ENCODE peak calls at places on chromosome 2, in ten cellular contexts. V is epithelial cell of esophagus, B is HCT116, T is bronchial epithelial cell, O is choroid plexus epithelial cell, N is chondrocyte, E is esophagus squamous epithelium, H is neural crest cell, K is Calu3, D is prostate gland. R is an unnamed sample.

GRCh38 chr2:68740184-68740914 is 5.7 kb downstream of the ARHGAP25 start:
- DNase-seq in H (no peak), D (no peak), V (peak; percentile 62), T (peak; percentile 87), E (no peak), B (no peak), K (no peak), N (no peak), O (peak; percentile 74), R (no peak)

GRCh38 chr2:233147136-233147828 is 87.1 kb downstream of the INPP5D start:
- DNase-seq in D (no peak), H (no peak), T (no peak), B (no peak), O (no peak), V (no peak), E (no peak), N (no peak), K (no peak), R (no peak)

GRCh38 chr2:234374671-234375245 is 122.1 kb downstream of the ARL4C start:
- DNase-seq in O (no peak), V (no peak), E (no peak), B (no peak), T (no peak), H (no peak), K (no peak), N (no peak), D (no peak), R (peak; percentile 46)

GRCh38 chr2:22952671-22953070 is 432.3 kb upstream of the KLHL29 start:
- DNase-seq in D (no peak), N (no peak), O (no peak), H (no peak), K (no peak), T (no peak), B (no peak), V (no peak), E (no peak), R (no peak)

GRCh38 chr2:148893906-148894305 is 18.9 kb downstream of the KIF5C start:
- DNase-seq in O (no peak), D (no peak), V (no peak), E (no peak), H (no peak), K (no peak), N (no peak), T (no peak), B (no peak), R (no peak)

GRCh38 chr2:143759455-143759854 is 630.2 kb downstream of the ARHGAP15 start:
- DNase-seq in O (no peak), D (no peak), V (no peak), E (no peak), N (no peak), B (no peak), T (no peak), K (peak; percentile 8), H (no peak), R (no peak)

GRCh38 chr2:46034535-46034934 is 262.7 kb upstream of the EPAS1 start:
- DNase-seq in B (no peak), E (no peak), V (no peak), K (peak; percentile 36), T (no peak), N (no peak), H (no peak), D (no peak), O (peak; percentile 31), R (no peak)

GRCh38 chr2:166126014-166126639 is 1.7 kb downstream of the SCN1A start:
- DNase-seq in T (no peak), V (peak; percentile 57), O (peak; percentile 52), E (no peak), D (no peak), B (no peak), K (no peak), N (no peak), H (no peak), R (no peak)

GRCh38 chr2:122663737-122664136 is 908.3 kb downstream of the TSN start:
- DNase-seq in O (no peak), H (no peak), D (no peak), E (no peak), B (no peak), K (no peak), N (no peak), V (no peak), T (no peak), R (no peak)

GRCh38 chr2:206422493-206422892 is 20.8 kb upstream of the ADAM23 start:
- DNase-seq in D (no peak), O (peak; percentile 81), E (no peak), V (no peak), H (no peak), T (no peak), N (no peak), K (no peak), B (no peak), R (no peak)

GRCh38 chr2:144201126-144201525 is 318.8 kb downstream of the ZEB2 start:
- DNase-seq in D (no peak), H (no peak), K (no peak), O (no peak), V (peak; percentile 68), N (no peak), B (no peak), E (no peak), T (no peak), R (no peak)

GRCh38 chr2:237618449-237618848 is 8.9 kb upstream of the LRRFIP1 start:
- DNase-seq in N (no peak), B (no peak), V (peak; percentile 49), D (no peak), O (no peak), T (peak; percentile 55), K (no peak), E (no peak), H (no peak), R (no peak)

GRCh38 chr2:160322320-160322719 is 122.2 kb upstream of the ITGB6 start:
- DNase-seq in H (no peak), B (no peak), V (no peak), O (no peak), T (no peak), E (no peak), D (no peak), K (no peak), N (no peak), R (no peak)

GRCh38 chr2:159640176-159640575 is 23.8 kb upstream of the BAZ2B start:
- DNase-seq in V (no peak), N (no peak), T (peak; percentile 25), O (peak; percentile 9), K (no peak), H (no peak), E (no peak), B (no peak), D (no peak), R (no peak)

GRCh38 chr2:58594175-58594574 is 353.1 kb upstream of the FANCL start:
- DNase-seq in O (peak; percentile 12), E (no peak), T (no peak), D (no peak), V (peak; percentile 12), N (no peak), K (peak; percentile 49), H (no peak), B (peak; percentile 28), R (peak; percentile 60)
- TF ChIP-seq CTCF in O (peak; percentile 34), E (no peak), T (no peak), D (no peak), V (no peak), N (peak; percentile 31), K (no peak), H (peak; percentile 39), B (peak; percentile 65), R (peak; percentile 68)

DNA sequence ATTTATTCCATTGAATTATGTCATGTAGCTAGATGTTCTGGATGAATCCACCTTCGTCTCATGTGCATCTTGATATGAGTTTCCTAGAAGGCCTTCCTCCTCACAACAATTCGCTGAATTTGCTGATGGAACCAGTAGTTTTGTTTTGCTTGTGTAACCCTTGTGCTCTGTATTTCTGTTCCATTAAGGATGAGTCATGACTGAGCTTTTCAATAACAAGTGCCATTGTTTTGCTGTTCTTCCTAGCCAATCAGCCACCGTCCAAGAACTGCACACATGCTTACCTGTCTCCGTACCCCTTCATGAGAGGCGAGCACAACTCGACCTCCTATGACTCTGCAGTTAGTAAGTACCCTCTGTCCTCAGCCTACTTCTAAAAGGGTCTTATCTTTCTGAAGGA is 2.3 kb downstream of the TMEM182 start:
- DNase-seq in D (no peak), K (no peak), B (no peak), V (peak; percentile 15), T (peak; percentile 11), H (no peak), N (no peak), O (peak; percentile 63), E (no peak), R (no peak)
- TF ChIP-seq CTCF in D (no peak), K (no peak), B (no peak), V (no peak), T (no peak), H (no peak), N (no peak), O (no peak), E (no peak), R (no peak)

GRCh38 chr2:208077286-208077685 is 47.0 kb downstream of the CRYGD start:
- DNase-seq in T (no peak), B (no peak), O (peak; percentile 90), K (no peak), N (no peak), V (no peak), D (no peak), H (no peak), E (no peak), R (no peak)

GRCh38 chr2:208069186-208069585 is 43.9 kb upstream of the PLEKHM3 start:
- DNase-seq in N (no peak), D (no peak), H (no peak), V (no peak), B (no peak), E (no peak), T (no peak), K (no peak), O (no peak), R (no peak)

GRCh38 chr2:208074610-208075356 is 49.5 kb upstream of the PLEKHM3 start:
- DNase-seq in T (no peak), E (no peak), K (no peak), O (peak; percentile 92), V (no peak), N (no peak), H (no peak), D (no peak), B (no peak), R (no peak)

GRCh38 chr2:208072250-208072892 is 47.0 kb upstream of the PLEKHM3 start:
- DNase-seq in B (peak; percentile 57), H (peak; percentile 76), E (no peak), T (peak; percentile 64), V (peak; percentile 76), D (peak; percentile 63), O (peak; percentile 89), K (peak; percentile 77), N (no peak), R (peak; percentile 69)
- TF ChIP-seq CTCF in B (peak; percentile 86), H (peak; percentile 90), E (peak; percentile 69), T (peak; percentile 89), V (peak; percentile 84), D (peak; percentile 58), O (peak; percentile 88), K (peak; percentile 78), N (peak; percentile 89), R (peak; percentile 77)

DNA sequence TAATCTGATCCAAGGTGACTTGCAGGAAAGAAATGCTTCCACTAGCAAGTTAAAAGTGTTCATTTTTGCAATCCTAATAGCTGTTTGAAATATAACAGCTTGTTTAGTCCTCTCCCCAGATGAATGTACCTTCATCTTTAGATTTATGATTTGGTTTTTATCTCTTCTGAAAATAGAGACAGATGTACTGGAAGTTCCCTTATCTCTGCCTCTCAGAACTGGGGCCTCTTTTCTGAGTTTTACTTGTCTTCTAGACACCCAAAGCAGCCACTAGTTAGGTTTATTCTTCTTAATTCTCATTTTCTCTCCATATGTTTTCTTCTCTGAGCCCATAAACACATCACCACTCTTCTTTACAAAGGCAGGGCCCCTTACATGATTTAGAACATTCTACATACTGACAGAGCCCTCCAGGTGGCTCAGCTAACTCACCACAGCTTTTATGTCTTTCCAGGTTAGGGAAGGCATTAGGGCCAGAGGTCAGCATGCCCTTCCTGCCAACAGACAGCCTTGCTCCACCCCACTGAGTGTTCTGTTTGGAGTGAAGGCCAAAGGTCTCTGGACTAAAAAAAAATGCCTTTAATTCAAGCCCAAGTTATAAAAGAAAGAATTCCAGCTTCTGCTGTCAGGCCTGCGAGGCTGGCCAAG is 74.8 kb upstream of the MAP4K3 start:
- DNase-seq in D (no peak), K (no peak), H (no peak), T (no peak), V (no peak), O (no peak), N (no peak), B (no peak), E (no peak), R (no peak)
- TF ChIP-seq CTCF in D (no peak), K (no peak), H (no peak), T (no peak), V (no peak), O (no peak), N (no peak), B (no peak), E (no peak), R (no peak)